ENCODE peak calls at places on chromosomes 4 and X, in four cellular contexts. C is IMR-90, Z is mesenchymal stem cell, D is neuronal stem cell. U is an unnamed sample.

GRCh38 chr4:100295792-100296191 is 105.5 kb upstream of the DDIT4L start:
- DNase-seq in C (peak; percentile 56), Z (peak; percentile 40), D (no peak), U (no peak)

GRCh38 chr4:53804719-53805118 is 213.4 kb upstream of the LNX1 start:
- DNase-seq in C (no peak), Z (no peak), D (no peak), U (peak; percentile 48)

GRCh38 chrX:55546956-55547355 is 57.3 kb upstream of the USP51 start:
- DNase-seq in C (no peak), Z (no peak), D (no peak), U (no peak)

GRCh38 chrX:104902070-104902469 is 318.4 kb downstream of the TEX13A start:
- DNase-seq in C (no peak), Z (no peak), D (no peak), U (no peak)

GRCh38 chr4:143633833-143634232 is 66.6 kb downstream of the FREM3 start:
- DNase-seq in C (no peak), Z (no peak), D (no peak), U (no peak)

GRCh38 chrX:252421-253291 is 28.5 kb upstream of the PLCXD1 start:
- DNase-seq in C (no peak), Z (no peak), D (no peak), U (no peak)

GRCh38 chr4:74009307-74009706 is 10.8 kb upstream of the CXCL5 start:
- DNase-seq in C (no peak), Z (no peak), D (no peak), U (no peak)

GRCh38 chrX:135411893-135412292 is 9.9 kb upstream of the SMIM10L2A start:
- DNase-seq in C (peak; percentile 59), Z (peak; percentile 21), D (no peak), U (no peak)

GRCh38 chr4:86493460-86493859 is 100.7 kb upstream of the PTPN13 start:
- DNase-seq in C (peak; percentile 36), Z (no peak), D (no peak), U (no peak)

GRCh38 chr4:127698789-127699200 is 31.4 kb upstream of the SLC25A31 start:
- DNase-seq in C (peak; percentile 66), Z (peak; percentile 31), D (no peak), U (no peak)

GRCh38 chr4:30722916-30723270 is 2.7 kb downstream of the PCDH7 start:
- DNase-seq in C (no peak), Z (no peak), D (peak; percentile 15), U (peak; percentile 41)

GRCh38 chrX:108018659-108019381 is 26.0 kb upstream of the VSIG1 start:
- DNase-seq in C (no peak), Z (no peak), D (no peak), U (no peak)

GRCh38 chr4:13266687-13267086 is 217.5 kb downstream of the RAB28 start:
- DNase-seq in C (no peak), Z (peak; percentile 42), D (no peak), U (no peak)

GRCh38 chr4:31692407-31692940 is 972.3 kb downstream of the PCDH7 start:
- DNase-seq in C (no peak), Z (no peak), D (no peak), U (no peak)

GRCh38 chrX:16743604-16744325 is 24.4 kb downstream of the SYAP1 start:
- DNase-seq in C (peak; percentile 92), Z (peak; percentile 55), D (no peak), U (no peak)

GRCh38 chr4:153970169-153970568 is 181.3 kb upstream of the SFRP2 start:
- DNase-seq in C (no peak), Z (no peak), D (no peak), U (no peak)

DNA sequence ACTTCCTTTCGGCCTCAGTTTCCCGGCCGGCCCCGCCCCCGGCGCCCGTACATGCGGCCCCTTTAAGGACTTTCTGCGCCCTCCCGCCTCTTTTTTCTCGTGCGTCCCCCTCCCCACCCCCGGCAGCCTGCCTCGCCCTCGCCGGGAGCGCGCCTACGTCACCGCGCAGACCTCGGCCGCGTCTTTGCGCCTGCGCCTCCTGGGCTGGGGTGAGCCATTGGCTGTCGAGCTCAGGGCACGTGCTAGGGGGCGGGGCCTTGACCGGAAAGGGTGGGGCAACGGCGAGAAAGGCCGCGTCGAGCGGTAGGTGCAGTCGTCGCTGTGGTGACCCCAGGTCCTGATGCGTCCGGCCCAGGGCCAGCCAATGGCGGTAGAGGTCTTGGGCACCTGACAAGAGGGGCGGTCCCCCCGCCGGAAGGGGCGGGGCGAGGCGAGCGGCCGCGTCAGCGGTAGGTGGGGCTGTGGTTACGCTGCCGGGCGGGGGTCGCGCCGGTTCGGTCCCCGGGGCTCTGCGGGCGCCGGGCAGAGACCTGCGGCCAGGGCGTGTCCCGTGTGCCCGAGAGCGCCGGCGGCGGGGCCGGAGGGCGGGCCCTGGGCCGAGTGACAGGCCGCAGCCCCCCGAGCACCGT is at the start of gene UVSSA:
- DNase-seq in C (peak; percentile 99), Z (peak; percentile 99), D (peak; percentile 100), U (peak; percentile 100)
- H4K8ac ChIP-seq in C (peak within 1 kb of the TSS; percentile 96), Z (peak within 1 kb of the TSS; percentile 99), D (no peak within 1 kb of the TSS), U (no peak within 1 kb of the TSS)

DNA sequence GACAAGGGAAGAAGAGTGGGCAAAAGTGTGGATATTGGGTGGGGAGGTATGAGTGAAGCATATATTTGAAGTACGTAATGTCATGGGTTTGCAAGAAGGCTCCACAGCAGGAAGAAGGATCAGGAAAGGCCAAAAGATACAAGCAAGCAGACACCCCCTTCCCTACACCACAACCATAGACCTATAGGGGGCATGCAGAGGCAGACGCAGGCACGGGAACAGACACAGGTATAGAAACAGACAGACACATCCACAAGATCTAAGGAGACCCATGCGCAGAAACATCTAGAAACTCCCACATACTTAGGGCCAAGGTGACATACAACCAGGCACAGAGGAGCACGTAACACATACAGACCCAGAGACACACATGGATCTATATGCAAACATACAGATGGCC is 14.3 kb downstream of the FGD1 start:
- DNase-seq in C (no peak), Z (no peak), D (no peak), U (peak; percentile 47)
- H3K4me2 ChIP-seq in C (peak overlapping the region; percentile 24), Z (no peak overlapping the region), D (no peak overlapping the region), U (no peak overlapping the region)

DNA sequence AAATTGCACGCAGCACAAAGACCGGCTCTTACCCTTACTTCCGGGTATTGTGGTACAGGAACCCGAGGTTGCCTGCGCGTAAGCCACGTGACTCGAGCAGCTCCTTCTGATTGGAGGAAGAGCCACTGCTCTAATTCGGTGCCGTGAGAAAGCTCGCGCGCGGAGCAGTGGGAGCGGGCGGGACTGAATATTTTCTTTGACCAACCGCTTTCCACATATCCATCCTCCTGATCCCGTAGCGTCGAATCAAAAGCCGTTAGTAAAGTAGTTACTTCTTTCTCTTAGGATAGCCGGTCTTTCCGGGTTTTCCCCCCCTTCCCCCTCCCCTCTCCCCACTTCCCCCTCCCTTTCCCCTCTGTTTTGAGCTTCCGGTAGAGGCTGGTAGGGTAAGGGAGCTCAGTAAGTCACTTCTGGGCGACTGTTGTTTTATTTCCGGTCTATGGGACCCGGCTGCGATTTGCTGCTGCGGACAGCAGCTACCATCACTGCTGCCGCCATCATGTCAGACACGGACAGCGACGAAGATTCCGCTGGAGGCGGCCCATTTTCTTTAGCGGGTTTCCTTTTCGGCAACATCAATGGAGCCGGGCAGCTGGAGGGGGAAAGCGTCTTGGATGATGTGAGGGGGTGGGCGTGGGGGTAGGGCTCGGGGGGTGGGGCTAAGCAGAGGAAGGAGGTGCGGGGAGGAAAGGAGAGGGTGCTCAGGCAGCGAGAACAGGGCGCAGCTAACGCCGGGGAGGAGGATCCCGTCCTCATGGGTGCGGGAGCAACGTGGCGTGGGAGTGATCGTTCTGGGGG is at the start of gene TAF1:
- DNase-seq in C (peak; percentile 97), Z (peak; percentile 98), D (peak; percentile 86), U (peak; percentile 94)
- H3K27ac ChIP-seq in C (peak within 1 kb of the TSS; percentile 95), Z (peak within 1 kb of the TSS; percentile 96), D (peak within 1 kb of the TSS; percentile 75), U (peak within 1 kb of the TSS; percentile 60)

GRCh38 chr4:84965558-84966381 is 720 bp downstream of the WDFY3 start:
- DNase-seq in C (peak; percentile 17), Z (peak; percentile 57), D (peak; percentile 63), U (peak; percentile 55)
- H4K8ac ChIP-seq in C (no peak overlapping the region), Z (peak overlapping the region; percentile 82), D (peak overlapping the region; percentile 89), U (no peak overlapping the region)

GRCh38 chr4:5759236-5760075 is 48.5 kb downstream of the EVC start:
- DNase-seq in C (no peak), Z (no peak), D (no peak), U (no peak)
- H3K4me2 ChIP-seq in C (no peak overlapping the region), Z (no peak overlapping the region), D (no peak overlapping the region), U (no peak overlapping the region)

GRCh38 chr4:866068-866760 is 40.3 kb upstream of the CPLX1 start:
- DNase-seq in C (no peak), Z (no peak), D (no peak), U (no peak)

GRCh38 chr4:867526-868250 is 41.8 kb upstream of the CPLX1 start:
- DNase-seq in C (no peak), Z (no peak), D (no peak), U (no peak)

GRCh38 chr4:868421-868820 is 42.5 kb upstream of the CPLX1 start:
- DNase-seq in C (no peak), Z (no peak), D (no peak), U (no peak)

GRCh38 chr4:865572-865971 is 39.6 kb upstream of the CPLX1 start:
- DNase-seq in C (no peak), Z (no peak), D (no peak), U (no peak)

GRCh38 chr4:866761-867390 is 40.9 kb upstream of the CPLX1 start:
- DNase-seq in C (no peak), Z (no peak), D (no peak), U (no peak)
- H3K27ac ChIP-seq in C (no peak overlapping the region), Z (peak overlapping the region; percentile 8), D (no peak overlapping the region), U (no peak overlapping the region)

GRCh38 chr4:108359130-108359709 is 190.5 kb upstream of the LEF1 start:
- DNase-seq in C (no peak), Z (no peak), D (no peak), U (no peak)

GRCh38 chr4:108365551-108365950 is 196.8 kb upstream of the LEF1 start:
- DNase-seq in C (no peak), Z (no peak), D (no peak), U (no peak)

GRCh38 chr4:108359936-108360681 is 191.4 kb upstream of the LEF1 start:
- DNase-seq in C (no peak), Z (peak; percentile 14), D (no peak), U (no peak)

GRCh38 chr4:108361886-108362285 is 193.2 kb upstream of the LEF1 start:
- DNase-seq in C (no peak), Z (peak; percentile 36), D (no peak), U (no peak)

DNA sequence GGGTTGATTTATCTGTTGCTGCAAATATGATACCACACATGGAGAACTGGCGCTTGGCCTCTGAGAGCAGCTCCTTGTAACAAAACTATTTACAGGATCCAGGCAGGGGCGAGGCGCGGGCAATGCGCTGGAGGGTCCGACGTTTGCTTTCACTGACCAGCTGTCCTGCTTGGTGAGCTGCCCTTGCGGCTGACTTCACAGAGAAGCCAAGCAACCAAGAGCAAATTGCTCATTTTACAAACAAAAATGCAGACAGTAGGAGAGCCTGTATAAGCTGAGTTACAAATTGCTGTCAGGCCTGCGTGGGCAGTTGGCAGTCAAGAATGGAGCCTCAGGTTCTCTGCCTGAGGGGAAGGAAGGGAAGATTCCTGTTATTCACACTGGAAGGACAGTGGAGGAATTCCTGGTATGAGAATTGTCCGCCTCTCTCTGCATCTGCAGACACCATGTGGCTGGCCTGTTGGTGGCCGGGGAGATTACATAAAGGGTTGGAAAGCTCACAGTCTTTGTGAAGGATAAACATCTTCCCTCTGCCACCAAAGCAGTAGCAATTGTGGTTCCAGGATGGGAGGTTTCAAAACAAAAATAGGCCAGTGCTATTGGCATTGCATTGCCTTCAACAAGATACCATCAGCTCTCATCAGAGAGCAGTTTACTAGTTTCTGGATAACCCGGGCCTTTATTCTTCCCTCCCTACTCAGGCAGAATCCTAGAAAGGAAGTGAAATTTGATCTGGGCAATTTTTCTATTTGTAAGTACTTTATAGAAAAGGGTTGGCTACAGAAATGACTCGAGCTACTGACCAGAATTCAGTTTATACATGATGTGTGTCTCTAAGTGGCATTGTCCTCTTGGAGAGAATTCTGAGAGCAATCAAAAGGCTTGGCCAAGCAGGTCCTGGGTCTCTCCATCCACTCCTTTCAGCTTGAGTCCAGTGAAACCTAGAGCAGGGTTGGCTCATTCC is 192.4 kb upstream of the LEF1 start:
- DNase-seq in C (peak; percentile 60), Z (peak; percentile 86), D (no peak), U (peak; percentile 47)
- H4K8ac ChIP-seq in C (no peak overlapping the region), Z (peak overlapping the region; percentile 42), D (no peak overlapping the region), U (no peak overlapping the region)

U was measured in H9.